ENCODE peak calls at places on chromosomes 13 and 19, in five cellular contexts. One of them, this sample, is unnamed.

GRCh38 chr19:33622809-33623511 is 1.2 kb downstream of the CHST8 start:
- DNase-seq in lower leg skin: no peak
- DNase-seq in D721Med: no peak
- DNase-seq in AG04449: no peak
- DNase-seq in astrocyte of the spinal cord: no peak
- DNase-seq in this sample: no peak

GRCh38 chr13:26112843-26113242 is 61.0 kb upstream of the SHISA2 start:
- DNase-seq in lower leg skin: no peak
- DNase-seq in D721Med: no peak
- DNase-seq in AG04449: no peak
- DNase-seq in astrocyte of the spinal cord: no peak
- DNase-seq in this sample: no peak

GRCh38 chr13:25291691-25292090 is 4.4 kb upstream of the MTMR6 start:
- DNase-seq in lower leg skin: no peak
- DNase-seq in D721Med: no peak
- DNase-seq in AG04449: no peak
- DNase-seq in astrocyte of the spinal cord: no peak
- DNase-seq in this sample: no peak

GRCh38 chr19:18167975-18168645 is 5.5 kb upstream of the IFI30 start:
- DNase-seq in lower leg skin: no peak
- DNase-seq in D721Med: peak
- DNase-seq in AG04449: no peak
- DNase-seq in astrocyte of the spinal cord: no peak
- DNase-seq in this sample: no peak

GRCh38 chr19:14368011-14368513 is 13.2 kb upstream of the ADGRE5 start:
- DNase-seq in lower leg skin: no peak
- DNase-seq in D721Med: no peak
- DNase-seq in AG04449: no peak
- DNase-seq in astrocyte of the spinal cord: no peak
- DNase-seq in this sample: no peak

GRCh38 chr13:40401911-40402776 is 264.3 kb downstream of the FOXO1 start:
- DNase-seq in lower leg skin: peak
- DNase-seq in D721Med: no peak
- DNase-seq in AG04449: peak
- DNase-seq in astrocyte of the spinal cord: peak
- DNase-seq in this sample: peak

GRCh38 chr19:16702123-16702522 is 17.5 kb upstream of the NWD1 start:
- DNase-seq in lower leg skin: peak
- DNase-seq in D721Med: no peak
- DNase-seq in AG04449: peak
- DNase-seq in astrocyte of the spinal cord: no peak
- DNase-seq in this sample: no peak

GRCh38 chr13:113959198-113959597 is 14.7 kb downstream of the C13orf46 start:
- DNase-seq in lower leg skin: no peak
- DNase-seq in D721Med: no peak
- DNase-seq in AG04449: no peak
- DNase-seq in astrocyte of the spinal cord: no peak
- DNase-seq in this sample: no peak

GRCh38 chr19:10858204-10858828 is 10.1 kb downstream of the C19orf38 start:
- DNase-seq in lower leg skin: no peak
- DNase-seq in D721Med: peak
- DNase-seq in AG04449: no peak
- DNase-seq in astrocyte of the spinal cord: no peak
- DNase-seq in this sample: no peak

GRCh38 chr13:114320065-114320464 is 5.8 kb downstream of the CHAMP1 start:
- DNase-seq in lower leg skin: no peak
- DNase-seq in D721Med: no peak
- DNase-seq in AG04449: no peak
- DNase-seq in astrocyte of the spinal cord: no peak
- DNase-seq in this sample: no peak

GRCh38 chr19:518292-519231 is 11.3 kb downstream of the TPGS1 start:
- DNase-seq in lower leg skin: no peak
- DNase-seq in D721Med: no peak
- DNase-seq in AG04449: peak
- DNase-seq in astrocyte of the spinal cord: no peak
- DNase-seq in this sample: no peak

GRCh38 chr19:41495589-41495988 is 52.6 kb downstream of the ERICH4 start:
- DNase-seq in lower leg skin: no peak
- DNase-seq in D721Med: no peak
- DNase-seq in AG04449: no peak
- DNase-seq in astrocyte of the spinal cord: no peak
- DNase-seq in this sample: no peak

GRCh38 chr13:102609696-102610095 is 12.9 kb downstream of the TPP2 start:
- DNase-seq in lower leg skin: no peak
- DNase-seq in D721Med: no peak
- DNase-seq in AG04449: no peak
- DNase-seq in astrocyte of the spinal cord: no peak
- DNase-seq in this sample: no peak

GRCh38 chr19:35045667-35046300 is 4.3 kb downstream of the HPN start:
- DNase-seq in lower leg skin: no peak
- DNase-seq in D721Med: no peak
- DNase-seq in AG04449: no peak
- DNase-seq in astrocyte of the spinal cord: no peak
- DNase-seq in this sample: no peak
- TF ChIP-seq CTCF in lower leg skin: no peak
- TF ChIP-seq CTCF in D721Med: no peak
- TF ChIP-seq CTCF in AG04449: peak
- TF ChIP-seq CTCF in astrocyte of the spinal cord: peak
- TF ChIP-seq CTCF in this sample: no peak

GRCh38 chr19:50633973-50634372 is 5.7 kb downstream of the SYT3 start:
- DNase-seq in lower leg skin: no peak
- DNase-seq in D721Med: no peak
- DNase-seq in AG04449: no peak
- DNase-seq in astrocyte of the spinal cord: no peak
- DNase-seq in this sample: no peak

GRCh38 chr19:50629801-50630200 is 9.9 kb downstream of the SYT3 start:
- DNase-seq in lower leg skin: no peak
- DNase-seq in D721Med: no peak
- DNase-seq in AG04449: no peak
- DNase-seq in astrocyte of the spinal cord: no peak
- DNase-seq in this sample: no peak

GRCh38 chr19:50633359-50633758 is 6.3 kb downstream of the SYT3 start:
- DNase-seq in lower leg skin: no peak
- DNase-seq in D721Med: no peak
- DNase-seq in AG04449: no peak
- DNase-seq in astrocyte of the spinal cord: no peak
- DNase-seq in this sample: no peak

GRCh38 chr19:50629194-50629593 is 10.5 kb downstream of the SYT3 start:
- DNase-seq in lower leg skin: no peak
- DNase-seq in D721Med: no peak
- DNase-seq in AG04449: no peak
- DNase-seq in astrocyte of the spinal cord: no peak
- DNase-seq in this sample: no peak

DNA sequence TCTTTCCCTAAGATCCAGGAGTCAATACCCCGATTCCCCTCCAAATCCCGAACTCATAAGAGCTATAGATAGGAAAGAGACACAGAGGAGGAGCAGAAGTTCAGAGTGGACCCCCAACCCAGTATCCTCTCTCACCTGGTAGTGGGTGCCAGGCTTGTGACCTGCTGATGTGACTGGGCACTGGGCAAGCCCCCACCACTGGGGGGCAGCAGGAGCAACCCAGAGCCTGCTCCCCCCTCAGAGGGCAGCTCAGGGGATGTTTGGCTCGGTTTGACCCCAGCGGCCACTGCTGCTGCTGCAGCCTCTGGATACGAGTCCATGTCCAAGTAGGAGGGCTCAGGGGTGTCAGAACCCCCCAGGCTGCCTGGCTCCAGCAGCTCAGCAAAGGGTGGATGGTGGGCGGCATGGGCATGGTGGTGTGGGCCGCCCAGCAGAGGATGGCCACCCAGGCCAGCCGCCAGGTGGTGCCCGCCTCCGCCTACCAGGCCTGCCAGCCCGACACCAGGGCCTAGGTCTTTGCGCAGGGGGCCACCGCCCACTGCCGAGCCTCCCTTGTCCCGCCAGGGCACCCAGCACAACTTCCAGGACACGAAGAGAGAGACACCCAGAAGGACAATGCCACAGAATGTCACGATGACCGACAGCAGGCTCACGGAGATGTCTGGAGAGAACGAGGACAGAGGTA is 7.4 kb downstream of the SYT3 start:
- DNase-seq in lower leg skin: no peak
- DNase-seq in D721Med: no peak
- DNase-seq in AG04449: no peak
- DNase-seq in astrocyte of the spinal cord: no peak
- DNase-seq in this sample: no peak
- TF ChIP-seq CTCF in lower leg skin: no peak
- TF ChIP-seq CTCF in D721Med: no peak
- TF ChIP-seq CTCF in AG04449: no peak
- TF ChIP-seq CTCF in astrocyte of the spinal cord: no peak
- TF ChIP-seq CTCF in this sample: no peak

GRCh38 chr19:53912653-53913052 is 3.6 kb downstream of the CACNG7 start:
- DNase-seq in lower leg skin: no peak
- DNase-seq in D721Med: no peak
- DNase-seq in AG04449: no peak
- DNase-seq in astrocyte of the spinal cord: no peak
- DNase-seq in this sample: no peak
- TF ChIP-seq CTCF in lower leg skin: no peak
- TF ChIP-seq CTCF in D721Med: peak
- TF ChIP-seq CTCF in AG04449: no peak
- TF ChIP-seq CTCF in astrocyte of the spinal cord: peak
- TF ChIP-seq CTCF in this sample: no peak

DNA sequence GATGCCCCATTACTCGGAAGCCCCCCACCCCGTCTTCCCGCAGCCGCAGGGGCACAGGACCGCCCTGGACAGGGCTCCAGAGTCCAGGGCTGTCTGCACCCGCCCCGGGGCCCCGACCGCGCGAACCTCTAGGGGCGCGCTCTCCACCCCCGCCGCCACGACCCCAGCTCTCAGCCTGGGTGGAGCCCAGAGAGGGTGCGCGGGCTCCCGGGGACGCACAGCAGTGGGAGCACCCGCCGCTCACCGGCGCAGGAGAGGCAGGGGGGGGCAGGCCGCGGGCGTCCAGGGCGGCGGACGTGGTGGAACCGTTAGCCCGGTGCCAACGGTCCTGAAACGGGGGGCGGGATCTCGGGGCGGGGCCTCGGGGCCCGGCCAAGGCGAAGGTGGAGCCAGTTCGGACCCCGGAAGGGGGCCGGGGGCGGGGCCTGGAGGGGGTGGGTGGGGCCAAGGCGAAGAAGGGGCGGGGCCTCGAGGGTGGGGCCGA is at the start of gene ATP8B3:
- DNase-seq in lower leg skin: no peak
- DNase-seq in D721Med: peak
- DNase-seq in AG04449: no peak
- DNase-seq in astrocyte of the spinal cord: no peak
- DNase-seq in this sample: no peak
- TF ChIP-seq CTCF in lower leg skin: no peak
- TF ChIP-seq CTCF in D721Med: no peak
- TF ChIP-seq CTCF in AG04449: peak
- TF ChIP-seq CTCF in astrocyte of the spinal cord: no peak
- TF ChIP-seq CTCF in this sample: no peak

GRCh38 chr13:30734434-30734833 is 909 bp upstream of the ALOX5AP start:
- DNase-seq in lower leg skin: no peak
- DNase-seq in D721Med: no peak
- DNase-seq in AG04449: no peak
- DNase-seq in astrocyte of the spinal cord: peak
- DNase-seq in this sample: no peak

GRCh38 chr13:30727491-30728350 is 7.6 kb upstream of the ALOX5AP start:
- DNase-seq in lower leg skin: no peak
- DNase-seq in D721Med: no peak
- DNase-seq in AG04449: no peak
- DNase-seq in astrocyte of the spinal cord: no peak
- DNase-seq in this sample: no peak

GRCh38 chr13:30731658-30732390 is 3.5 kb upstream of the ALOX5AP start:
- DNase-seq in lower leg skin: no peak
- DNase-seq in D721Med: no peak
- DNase-seq in AG04449: no peak
- DNase-seq in astrocyte of the spinal cord: no peak
- DNase-seq in this sample: no peak

GRCh38 chr13:30726192-30726591 is 9.2 kb upstream of the ALOX5AP start:
- DNase-seq in lower leg skin: no peak
- DNase-seq in D721Med: no peak
- DNase-seq in AG04449: no peak
- DNase-seq in astrocyte of the spinal cord: no peak
- DNase-seq in this sample: no peak

GRCh38 chr13:30730526-30730925 is 4.8 kb upstream of the ALOX5AP start:
- DNase-seq in lower leg skin: no peak
- DNase-seq in D721Med: no peak
- DNase-seq in AG04449: no peak
- DNase-seq in astrocyte of the spinal cord: no peak
- DNase-seq in this sample: no peak
- TF ChIP-seq CTCF in lower leg skin: no peak
- TF ChIP-seq CTCF in D721Med: no peak
- TF ChIP-seq CTCF in AG04449: no peak
- TF ChIP-seq CTCF in astrocyte of the spinal cord: no peak
- TF ChIP-seq CTCF in this sample: no peak

DNA sequence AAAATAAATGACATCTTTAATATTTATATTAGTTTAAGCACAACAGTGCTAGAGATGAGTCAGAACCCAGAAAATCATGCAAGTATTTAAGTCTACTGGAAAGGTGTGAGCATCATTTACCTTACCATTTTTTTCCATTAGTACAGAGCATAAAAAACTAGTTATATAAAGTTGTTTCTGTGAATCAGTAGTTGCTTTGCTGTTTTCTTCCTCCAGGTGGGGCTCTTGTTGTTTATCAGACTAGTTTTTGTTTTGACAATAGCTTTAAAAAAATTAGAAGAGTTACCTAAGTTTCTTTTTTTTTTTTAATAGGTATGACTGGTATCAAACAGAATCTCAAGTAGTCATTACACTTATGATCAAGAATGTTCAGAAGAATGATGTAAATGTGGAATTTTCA is 12.7 kb downstream of the SUGT1 start:
- DNase-seq in lower leg skin: no peak
- DNase-seq in D721Med: no peak
- DNase-seq in AG04449: no peak
- DNase-seq in astrocyte of the spinal cord: peak
- DNase-seq in this sample: no peak
- TF ChIP-seq CTCF in lower leg skin: no peak
- TF ChIP-seq CTCF in D721Med: peak
- TF ChIP-seq CTCF in AG04449: no peak
- TF ChIP-seq CTCF in astrocyte of the spinal cord: peak
- TF ChIP-seq CTCF in this sample: no peak

GRCh38 chr19:7337380-7338194 is 11.2 kb upstream of the ARHGEF18 start:
- DNase-seq in lower leg skin: peak
- DNase-seq in D721Med: no peak
- DNase-seq in AG04449: no peak
- DNase-seq in astrocyte of the spinal cord: no peak
- DNase-seq in this sample: no peak
- TF ChIP-seq CTCF in lower leg skin: no peak
- TF ChIP-seq CTCF in D721Med: no peak
- TF ChIP-seq CTCF in AG04449: no peak
- TF ChIP-seq CTCF in astrocyte of the spinal cord: no peak
- TF ChIP-seq CTCF in this sample: no peak